ENCODE peak calls at places on chromosomes 1 and 21, in nine cellular contexts. F, U, B, M, K, C, T, N and I are unnamed samples.

GRCh38 chr1:234553241-234554156 is 56.5 kb downstream of the IRF2BP2 start:
- DNase-seq in T (no peak), M (no peak), N (no peak), F (no peak), C (no peak), U (no peak), K (peak), B (no peak), I (peak)

GRCh38 chr1:94314222-94314858 is 77.0 kb upstream of the ARHGAP29 start:
- DNase-seq in T (no peak), C (no peak), F (no peak), M (no peak), U (no peak), K (no peak), N (no peak), B (no peak), I (no peak)

GRCh38 chr1:168907053-168907452 is 178.0 kb upstream of the DPT start:
- DNase-seq in U (no peak), C (peak), F (no peak), B (no peak), K (no peak), N (no peak), M (no peak), T (no peak), I (no peak)

GRCh38 chr1:150798509-150798908 is 9.6 kb downstream of the CTSK start:
- DNase-seq in T (no peak), C (no peak), U (no peak), B (no peak), N (no peak), M (no peak), K (peak), F (no peak), I (peak)

GRCh38 chr1:218705391-218705790 is 360.3 kb downstream of the TGFB2 start:
- DNase-seq in N (no peak), U (no peak), K (peak), C (peak), T (no peak), B (no peak), M (no peak), F (no peak), I (no peak)

GRCh38 chr1:88216441-88216840 is 467.6 kb upstream of the PKN2 start:
- DNase-seq in U (no peak), N (no peak), K (no peak), B (no peak), F (no peak), T (no peak), C (no peak), M (no peak), I (no peak)

GRCh38 chr1:42913426-42914091 is 45.1 kb downstream of the SLC2A1 start:
- DNase-seq in C (peak), F (no peak), B (peak), T (no peak), K (peak), N (peak), U (no peak), M (peak), I (peak)

GRCh38 chr1:53076165-53076564 is 14.2 kb downstream of the PODN start:
- DNase-seq in N (no peak), C (no peak), T (no peak), U (peak), M (no peak), F (no peak), B (no peak), K (no peak), I (no peak)

GRCh38 chr1:28591708-28592313 is at the start of gene RAB42:
- DNase-seq in N (no peak), T (no peak), F (no peak), B (no peak), M (no peak), U (peak), C (no peak), K (peak), I (peak)

GRCh38 chr21:46071082-46071481 is 26.8 kb upstream of the COL6A2 start:
- DNase-seq in F (no peak), T (no peak), M (no peak), N (no peak), C (no peak), U (peak), B (no peak), K (peak), I (no peak)

GRCh38 chr1:6627031-6627430 is 2.4 kb downstream of the THAP3 start:
- DNase-seq in M (no peak), B (no peak), C (no peak), N (no peak), T (no peak), U (no peak), K (no peak), F (no peak), I (no peak)

GRCh38 chr1:175132456-175132855 is 60.1 kb downstream of the KIAA0040 start:
- DNase-seq in K (no peak), T (no peak), N (no peak), U (no peak), B (no peak), C (no peak), F (no peak), M (no peak), I (peak)

GRCh38 chr1:228062812-228063211 is 19.7 kb upstream of the ARF1 start:
- DNase-seq in B (no peak), U (no peak), N (no peak), C (no peak), M (no peak), F (no peak), T (no peak), K (no peak), I (no peak)

GRCh38 chr21:25831300-25831699 is 96.5 kb downstream of the GABPA start:
- DNase-seq in U (no peak), K (peak), N (no peak), F (no peak), C (no peak), M (no peak), B (no peak), T (no peak), I (no peak)

GRCh38 chr1:151606384-151606783 is 5.5 kb upstream of the SNX27 start:
- DNase-seq in F (no peak), K (peak), N (no peak), U (no peak), T (no peak), B (no peak), M (no peak), C (peak), I (no peak)

GRCh38 chr1:230151924-230152468 is 85.0 kb downstream of the GALNT2 start:
- DNase-seq in B (no peak), F (no peak), N (no peak), C (no peak), M (no peak), U (no peak), K (no peak), T (no peak), I (no peak)

GRCh38 chr1:234533034-234533571 is 54.1 kb upstream of the TARBP1 start:
- DNase-seq in B (no peak), K (peak), U (no peak), N (no peak), C (no peak), T (no peak), F (peak), M (no peak), I (peak)

GRCh38 chr1:18938707-18939070 is 17.8 kb downstream of the IFFO2 start:
- DNase-seq in B (peak), K (no peak), C (no peak), F (peak), M (no peak), U (no peak), N (no peak), T (no peak), I (no peak)

GRCh38 chr21:46057710-46058241 is 40.1 kb upstream of the COL6A2 start:
- DNase-seq in T (no peak), F (no peak), M (no peak), K (peak), N (no peak), B (no peak), C (no peak), U (peak), I (no peak)

GRCh38 chr1:225524570-225524969 is 96.7 kb upstream of the LBR start:
- DNase-seq in F (no peak), N (no peak), T (no peak), K (no peak), B (no peak), C (no peak), M (no peak), U (no peak), I (no peak)

GRCh38 chr1:47317841-47318240 is 3.9 kb upstream of the STIL start:
- DNase-seq in N (no peak), T (no peak), M (no peak), F (no peak), C (no peak), K (no peak), B (no peak), U (no peak), I (peak)

GRCh38 chr1:226121587-226122400 is 59.3 kb downstream of the H3-3A start:
- DNase-seq in C (peak), T (peak), N (peak), M (peak), F (peak), K (peak), B (peak), U (peak), I (no peak)

GRCh38 chr1:214976665-214977064 is 105.9 kb upstream of the KCNK2 start:
- DNase-seq in K (no peak), C (no peak), F (no peak), T (no peak), N (no peak), B (no peak), U (no peak), M (no peak), I (no peak)

GRCh38 chr1:205286335-205286950 is 35.1 kb downstream of the NUAK2 start:
- DNase-seq in C (no peak), B (no peak), K (peak), F (no peak), M (peak), U (no peak), N (no peak), T (peak), I (peak)